ENCODE peak calls at places on chromosomes 16 and 17, in nine cellular contexts. One of them, this sample, is unnamed.

GRCh38 chr17:20291853-20292252 is 175.5 kb downstream of the LGALS9B start:
- DNase-seq in brain microvascular endothelial cell: no peak
- DNase-seq in kidney glomerular epithelial cell: no peak
- DNase-seq in C1 segment of cervical spinal cord: no peak
- DNase-seq in mesendoderm: no peak
- DNase-seq in ACHN: no peak
- DNase-seq in skeletal muscle cell: no peak
- DNase-seq in breast epithelium: no peak
- DNase-seq in T-helper 2 cell: no peak
- DNase-seq in this sample: no peak

GRCh38 chr17:8611135-8611534 is 19.4 kb downstream of the MYH10 start:
- DNase-seq in brain microvascular endothelial cell: peak; percentile 20
- DNase-seq in kidney glomerular epithelial cell: no peak
- DNase-seq in C1 segment of cervical spinal cord: no peak
- DNase-seq in mesendoderm: no peak
- DNase-seq in ACHN: no peak
- DNase-seq in skeletal muscle cell: no peak
- DNase-seq in breast epithelium: no peak
- DNase-seq in T-helper 2 cell: no peak
- DNase-seq in this sample: no peak

GRCh38 chr17:30253316-30253715 is 17.8 kb upstream of the SLC6A4 start:
- DNase-seq in brain microvascular endothelial cell: no peak
- DNase-seq in kidney glomerular epithelial cell: no peak
- DNase-seq in C1 segment of cervical spinal cord: no peak
- DNase-seq in mesendoderm: no peak
- DNase-seq in ACHN: no peak
- DNase-seq in skeletal muscle cell: no peak
- DNase-seq in breast epithelium: no peak
- DNase-seq in T-helper 2 cell: no peak
- DNase-seq in this sample: no peak

GRCh38 chr17:10447035-10447931 is 22.1 kb downstream of the MYH4 start:
- DNase-seq in brain microvascular endothelial cell: no peak
- DNase-seq in kidney glomerular epithelial cell: no peak
- DNase-seq in C1 segment of cervical spinal cord: no peak
- DNase-seq in mesendoderm: no peak
- DNase-seq in ACHN: no peak
- DNase-seq in skeletal muscle cell: no peak
- DNase-seq in breast epithelium: no peak
- DNase-seq in T-helper 2 cell: no peak
- DNase-seq in this sample: no peak

GRCh38 chr17:2223617-2223927 is 80.0 kb downstream of the SMG6 start:
- DNase-seq in brain microvascular endothelial cell: no peak
- DNase-seq in kidney glomerular epithelial cell: no peak
- DNase-seq in C1 segment of cervical spinal cord: no peak
- DNase-seq in mesendoderm: no peak
- DNase-seq in ACHN: no peak
- DNase-seq in skeletal muscle cell: no peak
- DNase-seq in breast epithelium: no peak
- DNase-seq in T-helper 2 cell: no peak
- DNase-seq in this sample: no peak

GRCh38 chr16:81385031-81385756 is 59.4 kb upstream of the CMIP start:
- DNase-seq in brain microvascular endothelial cell: no peak
- DNase-seq in kidney glomerular epithelial cell: no peak
- DNase-seq in C1 segment of cervical spinal cord: no peak
- DNase-seq in mesendoderm: no peak
- DNase-seq in ACHN: no peak
- DNase-seq in skeletal muscle cell: no peak
- DNase-seq in breast epithelium: no peak
- DNase-seq in T-helper 2 cell: no peak
- DNase-seq in this sample: no peak

GRCh38 chr17:29051731-29052130 is 8.8 kb downstream of the PIPOX start:
- DNase-seq in brain microvascular endothelial cell: no peak
- DNase-seq in kidney glomerular epithelial cell: peak; percentile 43
- DNase-seq in C1 segment of cervical spinal cord: no peak
- DNase-seq in mesendoderm: no peak
- DNase-seq in ACHN: no peak
- DNase-seq in skeletal muscle cell: no peak
- DNase-seq in breast epithelium: no peak
- DNase-seq in T-helper 2 cell: no peak
- DNase-seq in this sample: no peak

GRCh38 chr17:34572483-34572882 is 6.9 kb upstream of the TMEM132E start:
- DNase-seq in brain microvascular endothelial cell: no peak
- DNase-seq in kidney glomerular epithelial cell: no peak
- DNase-seq in C1 segment of cervical spinal cord: no peak
- DNase-seq in mesendoderm: no peak
- DNase-seq in ACHN: no peak
- DNase-seq in skeletal muscle cell: no peak
- DNase-seq in breast epithelium: no peak
- DNase-seq in T-helper 2 cell: no peak
- DNase-seq in this sample: no peak

GRCh38 chr16:89084814-89085612 is 8.6 kb upstream of the ACSF3 start:
- DNase-seq in brain microvascular endothelial cell: no peak
- DNase-seq in kidney glomerular epithelial cell: no peak
- DNase-seq in C1 segment of cervical spinal cord: no peak
- DNase-seq in mesendoderm: no peak
- DNase-seq in ACHN: no peak
- DNase-seq in skeletal muscle cell: no peak
- DNase-seq in breast epithelium: no peak
- DNase-seq in T-helper 2 cell: no peak
- DNase-seq in this sample: no peak

GRCh38 chr17:56499799-56500388 is 93.6 kb upstream of the NOG start:
- DNase-seq in brain microvascular endothelial cell: peak; percentile 9
- DNase-seq in kidney glomerular epithelial cell: no peak
- DNase-seq in C1 segment of cervical spinal cord: no peak
- DNase-seq in mesendoderm: peak; percentile 48
- DNase-seq in ACHN: peak; percentile 58
- DNase-seq in skeletal muscle cell: no peak
- DNase-seq in breast epithelium: no peak
- DNase-seq in T-helper 2 cell: no peak
- DNase-seq in this sample: no peak

GRCh38 chr16:67459066-67459857 is 21.7 kb downstream of the ATP6V0D1 start:
- DNase-seq in brain microvascular endothelial cell: no peak
- DNase-seq in kidney glomerular epithelial cell: no peak
- DNase-seq in C1 segment of cervical spinal cord: no peak
- DNase-seq in mesendoderm: no peak
- DNase-seq in ACHN: no peak
- DNase-seq in skeletal muscle cell: no peak
- DNase-seq in breast epithelium: peak; percentile 74
- DNase-seq in T-helper 2 cell: no peak
- DNase-seq in this sample: no peak

GRCh38 chr16:5354645-5355044 is 257.1 kb upstream of the EEF2KMT start:
- DNase-seq in brain microvascular endothelial cell: no peak
- DNase-seq in kidney glomerular epithelial cell: no peak
- DNase-seq in C1 segment of cervical spinal cord: no peak
- DNase-seq in mesendoderm: no peak
- DNase-seq in ACHN: no peak
- DNase-seq in skeletal muscle cell: no peak
- DNase-seq in breast epithelium: no peak
- DNase-seq in T-helper 2 cell: no peak
- DNase-seq in this sample: no peak

GRCh38 chr16:11053916-11054460 is 109.6 kb downstream of the CLEC16A start:
- DNase-seq in brain microvascular endothelial cell: no peak
- DNase-seq in kidney glomerular epithelial cell: no peak
- DNase-seq in C1 segment of cervical spinal cord: no peak
- DNase-seq in mesendoderm: no peak
- DNase-seq in ACHN: no peak
- DNase-seq in skeletal muscle cell: no peak
- DNase-seq in breast epithelium: no peak
- DNase-seq in T-helper 2 cell: no peak
- DNase-seq in this sample: no peak

GRCh38 chr17:52298881-52299280 is 140.4 kb upstream of the CA10 start:
- DNase-seq in brain microvascular endothelial cell: no peak
- DNase-seq in kidney glomerular epithelial cell: no peak
- DNase-seq in C1 segment of cervical spinal cord: no peak
- DNase-seq in mesendoderm: no peak
- DNase-seq in ACHN: no peak
- DNase-seq in skeletal muscle cell: no peak
- DNase-seq in breast epithelium: no peak
- DNase-seq in T-helper 2 cell: no peak
- DNase-seq in this sample: no peak

GRCh38 chr16:77211880-77212735 is 12.9 kb downstream of the SYCE1L start:
- DNase-seq in brain microvascular endothelial cell: no peak
- DNase-seq in kidney glomerular epithelial cell: peak; percentile 23
- DNase-seq in C1 segment of cervical spinal cord: no peak
- DNase-seq in mesendoderm: peak; percentile 92
- DNase-seq in ACHN: peak; percentile 87
- DNase-seq in skeletal muscle cell: no peak
- DNase-seq in breast epithelium: peak; percentile 65
- DNase-seq in T-helper 2 cell: peak; percentile 78
- DNase-seq in this sample: peak; percentile 52

GRCh38 chr17:39104046-39104445 is 47.4 kb downstream of the PLXDC1 start:
- DNase-seq in brain microvascular endothelial cell: peak; percentile 63
- DNase-seq in kidney glomerular epithelial cell: no peak
- DNase-seq in C1 segment of cervical spinal cord: no peak
- DNase-seq in mesendoderm: no peak
- DNase-seq in ACHN: no peak
- DNase-seq in skeletal muscle cell: no peak
- DNase-seq in breast epithelium: no peak
- DNase-seq in T-helper 2 cell: no peak
- DNase-seq in this sample: no peak

GRCh38 chr17:55005520-55005919 is 37.0 kb downstream of the STXBP4 start:
- DNase-seq in brain microvascular endothelial cell: peak; percentile 46
- DNase-seq in kidney glomerular epithelial cell: peak; percentile 16
- DNase-seq in C1 segment of cervical spinal cord: no peak
- DNase-seq in mesendoderm: peak; percentile 72
- DNase-seq in ACHN: peak; percentile 60
- DNase-seq in skeletal muscle cell: no peak
- DNase-seq in breast epithelium: no peak
- DNase-seq in T-helper 2 cell: no peak
- DNase-seq in this sample: no peak

GRCh38 chr17:65554568-65555223 is 6.8 kb downstream of the AXIN2 start:
- DNase-seq in brain microvascular endothelial cell: peak; percentile 3
- DNase-seq in kidney glomerular epithelial cell: no peak
- DNase-seq in C1 segment of cervical spinal cord: no peak
- DNase-seq in mesendoderm: no peak
- DNase-seq in ACHN: no peak
- DNase-seq in skeletal muscle cell: no peak
- DNase-seq in breast epithelium: no peak
- DNase-seq in T-helper 2 cell: no peak
- DNase-seq in this sample: no peak

GRCh38 chr16:30359871-30360170 is 4.7 kb upstream of the CD2BP2 start:
- DNase-seq in brain microvascular endothelial cell: no peak
- DNase-seq in kidney glomerular epithelial cell: no peak
- DNase-seq in C1 segment of cervical spinal cord: no peak
- DNase-seq in mesendoderm: no peak
- DNase-seq in ACHN: no peak
- DNase-seq in skeletal muscle cell: no peak
- DNase-seq in breast epithelium: no peak
- DNase-seq in T-helper 2 cell: no peak
- DNase-seq in this sample: no peak

GRCh38 chr17:45102856-45103255 is 29.5 kb downstream of the PLCD3 start:
- DNase-seq in brain microvascular endothelial cell: no peak
- DNase-seq in kidney glomerular epithelial cell: no peak
- DNase-seq in C1 segment of cervical spinal cord: no peak
- DNase-seq in mesendoderm: no peak
- DNase-seq in ACHN: no peak
- DNase-seq in skeletal muscle cell: no peak
- DNase-seq in breast epithelium: no peak
- DNase-seq in T-helper 2 cell: no peak
- DNase-seq in this sample: no peak

GRCh38 chr17:19719365-19720209 is 3.2 kb upstream of the SLC47A2 start:
- DNase-seq in brain microvascular endothelial cell: no peak
- DNase-seq in kidney glomerular epithelial cell: peak; percentile 38
- DNase-seq in C1 segment of cervical spinal cord: no peak
- DNase-seq in mesendoderm: peak; percentile 42
- DNase-seq in ACHN: peak; percentile 36
- DNase-seq in skeletal muscle cell: no peak
- DNase-seq in breast epithelium: no peak
- DNase-seq in T-helper 2 cell: no peak
- DNase-seq in this sample: no peak

GRCh38 chr16:23629516-23629915 is 11.6 kb downstream of the PALB2 start:
- DNase-seq in brain microvascular endothelial cell: no peak
- DNase-seq in kidney glomerular epithelial cell: no peak
- DNase-seq in C1 segment of cervical spinal cord: no peak
- DNase-seq in mesendoderm: no peak
- DNase-seq in ACHN: no peak
- DNase-seq in skeletal muscle cell: no peak
- DNase-seq in breast epithelium: no peak
- DNase-seq in T-helper 2 cell: no peak
- DNase-seq in this sample: no peak

GRCh38 chr17:64159051-64159590 is 29.2 kb upstream of the ERN1 start:
- DNase-seq in brain microvascular endothelial cell: no peak
- DNase-seq in kidney glomerular epithelial cell: no peak
- DNase-seq in C1 segment of cervical spinal cord: no peak
- DNase-seq in mesendoderm: no peak
- DNase-seq in ACHN: no peak
- DNase-seq in skeletal muscle cell: no peak
- DNase-seq in breast epithelium: no peak
- DNase-seq in T-helper 2 cell: no peak
- DNase-seq in this sample: no peak

GRCh38 chr17:45101883-45102811 is 30.2 kb downstream of the PLCD3 start:
- DNase-seq in brain microvascular endothelial cell: no peak
- DNase-seq in kidney glomerular epithelial cell: peak; percentile 92
- DNase-seq in C1 segment of cervical spinal cord: no peak
- DNase-seq in mesendoderm: no peak
- DNase-seq in ACHN: no peak
- DNase-seq in skeletal muscle cell: no peak
- DNase-seq in breast epithelium: no peak
- DNase-seq in T-helper 2 cell: no peak
- DNase-seq in this sample: no peak

GRCh38 chr17:74442291-74442669 is 10.4 kb downstream of the GPRC5C start:
- DNase-seq in brain microvascular endothelial cell: no peak
- DNase-seq in kidney glomerular epithelial cell: no peak
- DNase-seq in C1 segment of cervical spinal cord: no peak
- DNase-seq in mesendoderm: no peak
- DNase-seq in ACHN: no peak
- DNase-seq in skeletal muscle cell: no peak
- DNase-seq in breast epithelium: no peak
- DNase-seq in T-helper 2 cell: no peak
- DNase-seq in this sample: no peak

GRCh38 chr17:69434164-69434579 is 19.7 kb downstream of the MAP2K6 start:
- DNase-seq in brain microvascular endothelial cell: no peak
- DNase-seq in kidney glomerular epithelial cell: peak; percentile 64
- DNase-seq in C1 segment of cervical spinal cord: no peak
- DNase-seq in mesendoderm: no peak
- DNase-seq in ACHN: peak; percentile 9
- DNase-seq in skeletal muscle cell: peak; percentile 30
- DNase-seq in breast epithelium: no peak
- DNase-seq in T-helper 2 cell: no peak
- DNase-seq in this sample: no peak

GRCh38 chr17:48753794-48754499 is 25.4 kb upstream of the HOXB13 start:
- DNase-seq in brain microvascular endothelial cell: no peak
- DNase-seq in kidney glomerular epithelial cell: peak; percentile 54
- DNase-seq in C1 segment of cervical spinal cord: no peak
- DNase-seq in mesendoderm: no peak
- DNase-seq in ACHN: peak; percentile 79
- DNase-seq in skeletal muscle cell: no peak
- DNase-seq in breast epithelium: no peak
- DNase-seq in T-helper 2 cell: no peak
- DNase-seq in this sample: no peak

GRCh38 chr16:73074399-73074798 is 26.5 kb upstream of the ZFHX3 start:
- DNase-seq in brain microvascular endothelial cell: no peak
- DNase-seq in kidney glomerular epithelial cell: no peak
- DNase-seq in C1 segment of cervical spinal cord: no peak
- DNase-seq in mesendoderm: no peak
- DNase-seq in ACHN: no peak
- DNase-seq in skeletal muscle cell: no peak
- DNase-seq in breast epithelium: no peak
- DNase-seq in T-helper 2 cell: no peak
- DNase-seq in this sample: no peak

GRCh38 chr17:65332375-65332774 is 195.2 kb downstream of the RGS9 start:
- DNase-seq in brain microvascular endothelial cell: peak; percentile 82
- DNase-seq in kidney glomerular epithelial cell: no peak
- DNase-seq in C1 segment of cervical spinal cord: no peak
- DNase-seq in mesendoderm: peak; percentile 37
- DNase-seq in ACHN: no peak
- DNase-seq in skeletal muscle cell: no peak
- DNase-seq in breast epithelium: no peak
- DNase-seq in T-helper 2 cell: no peak
- DNase-seq in this sample: no peak

GRCh38 chr17:42683407-42684031 is 1.2 kb downstream of the CNTNAP1 start:
- DNase-seq in brain microvascular endothelial cell: no peak
- DNase-seq in kidney glomerular epithelial cell: no peak
- DNase-seq in C1 segment of cervical spinal cord: no peak
- DNase-seq in mesendoderm: peak; percentile 46
- DNase-seq in ACHN: no peak
- DNase-seq in skeletal muscle cell: no peak
- DNase-seq in breast epithelium: no peak
- DNase-seq in T-helper 2 cell: no peak
- DNase-seq in this sample: no peak

GRCh38 chr17:80817861-80818260 is 173.8 kb upstream of the CHMP6 start:
- DNase-seq in brain microvascular endothelial cell: peak; percentile 16
- DNase-seq in kidney glomerular epithelial cell: no peak
- DNase-seq in C1 segment of cervical spinal cord: no peak
- DNase-seq in mesendoderm: no peak
- DNase-seq in ACHN: no peak
- DNase-seq in skeletal muscle cell: no peak
- DNase-seq in breast epithelium: no peak
- DNase-seq in T-helper 2 cell: no peak
- DNase-seq in this sample: no peak